ENCODE peak calls at places on chromosomes 12 and 14, in seven cellular contexts. D is vagina, M is NCI-H526 treated with DMSO at 0.1 percent for 48 hours, U is fibroblast of mammary gland, L is NCI-H524, N is H7, R is NCI-H460. C is an unnamed sample.

GRCh38 chr14:60222820-60223219 is 26.2 kb upstream of the PPM1A start:
- DNase-seq in L (no peak), M (peak), R (no peak), N (no peak), U (no peak), D (no peak), C (no peak)

GRCh38 chr12:100733817-100734593 is 60.6 kb upstream of the ANO4 start:
- DNase-seq in R (peak), L (peak), U (peak), M (peak), D (no peak), N (no peak), C (no peak)

GRCh38 chr14:46048127-46048526 is 603.5 kb downstream of the RPL10L start:
- DNase-seq in R (peak), D (no peak), N (peak), M (no peak), U (peak), L (peak), C (peak)

GRCh38 chr12:67893003-67893402 is 96.2 kb upstream of the IFNG-AS1 start:
- DNase-seq in L (peak), R (no peak), D (no peak), N (no peak), U (no peak), M (no peak), C (no peak)

GRCh38 chr12:91289072-91289471 is 106.5 kb upstream of the DCN start:
- DNase-seq in N (no peak), D (no peak), R (no peak), U (no peak), L (no peak), M (no peak), C (no peak)

GRCh38 chr14:54786816-54787215 is 115.8 kb downstream of the GCH1 start:
- DNase-seq in D (no peak), L (no peak), N (no peak), R (no peak), U (no peak), M (peak), C (no peak)

GRCh38 chr12:93892431-93893210 is 215.4 kb downstream of the CRADD start:
- DNase-seq in M (no peak), N (peak), R (no peak), L (no peak), D (peak), U (no peak), C (no peak)

GRCh38 chr12:104057771-104058197 is 6.5 kb upstream of the HCFC2 start:
- DNase-seq in U (peak), R (no peak), D (no peak), L (peak), M (peak), N (peak), C (no peak)

GRCh38 chr14:88225721-88226120 is 97.3 kb downstream of the KCNK10 start:
- DNase-seq in U (no peak), M (no peak), N (peak), D (no peak), L (peak), R (no peak), C (no peak)

GRCh38 chr14:58587271-58587670 is 50.5 kb upstream of the DACT1 start:
- DNase-seq in U (peak), D (no peak), L (no peak), N (no peak), R (no peak), M (no peak), C (peak)

GRCh38 chr12:106774808-106775524 is 484 bp downstream of the RIC8B start:
- DNase-seq in R (no peak), M (no peak), L (peak), D (no peak), N (no peak), U (no peak), C (no peak)

GRCh38 chr14:35384386-35385041 is 20.0 kb downstream of the NFKBIA start:
- DNase-seq in M (no peak), U (peak), R (no peak), N (no peak), D (peak), L (no peak), C (peak)

GRCh38 chr12:114163766-114164165 is 197.6 kb upstream of the RBM19 start:
- DNase-seq in M (no peak), R (no peak), D (no peak), L (no peak), N (no peak), U (peak), C (peak)

GRCh38 chr12:121750507-121750955 is 38.0 kb downstream of the TMEM120B start:
- DNase-seq in D (no peak), M (no peak), U (no peak), L (no peak), R (no peak), N (no peak), C (no peak)

GRCh38 chr12:94710933-94711332 is 60.6 kb upstream of the TMCC3 start:
- DNase-seq in L (peak), U (peak), N (peak), R (peak), M (no peak), D (no peak), C (no peak)

GRCh38 chr12:108724054-108724889 is 7.0 kb downstream of the CORO1C start:
- DNase-seq in R (peak), M (no peak), L (no peak), N (no peak), U (peak), D (no peak), C (no peak)

GRCh38 chr12:5872745-5873144 is 72.3 kb downstream of the ANO2 start:
- DNase-seq in U (no peak), L (peak), R (no peak), M (no peak), D (peak), N (no peak), C (peak)

GRCh38 chr14:75126679-75127473 is at the start of gene NEK9:
- DNase-seq in U (peak), R (peak), M (peak), N (peak), D (no peak), L (peak), C (peak)

GRCh38 chr12:51863363-51863920 is 14.9 kb upstream of the FIGNL2 start:
- DNase-seq in U (no peak), R (no peak), M (no peak), D (no peak), N (no peak), L (peak), C (no peak)

GRCh38 chr14:102939820-102940561 is 17.5 kb downstream of the AMN start:
- DNase-seq in D (no peak), U (no peak), L (no peak), M (no peak), N (no peak), R (no peak), C (no peak)

C was measured in GM04504.